ENCODE peak calls at places on chromosomes 13 and 19, in nine cellular contexts. One of them, this sample, is unnamed.

GRCh38 chr19:35963514-35963913 is 27.3 kb downstream of the LRFN3 start:
- DNase-seq in mucosa of descending colon: no peak
- DNase-seq in nephron progenitor cell: peak
- DNase-seq in BJ: no peak
- DNase-seq in GM13977: no peak
- DNase-seq in GM12864: no peak
- DNase-seq in psoas muscle: no peak
- DNase-seq in HFF-Myc: peak
- DNase-seq in progenitor cell of endocrine pancreas: peak
- DNase-seq in this sample: peak

GRCh38 chr13:75465236-75465635 is 16.7 kb downstream of the TBC1D4 start:
- DNase-seq in mucosa of descending colon: no peak
- DNase-seq in nephron progenitor cell: no peak
- DNase-seq in BJ: no peak
- DNase-seq in GM13977: no peak
- DNase-seq in GM12864: no peak
- DNase-seq in psoas muscle: no peak
- DNase-seq in HFF-Myc: no peak
- DNase-seq in progenitor cell of endocrine pancreas: no peak
- DNase-seq in this sample: no peak

GRCh38 chr13:30400376-30400775 is 21.9 kb upstream of the UBE2L5 start:
- DNase-seq in mucosa of descending colon: no peak
- DNase-seq in nephron progenitor cell: no peak
- DNase-seq in BJ: no peak
- DNase-seq in GM13977: no peak
- DNase-seq in GM12864: no peak
- DNase-seq in psoas muscle: no peak
- DNase-seq in HFF-Myc: no peak
- DNase-seq in progenitor cell of endocrine pancreas: no peak
- DNase-seq in this sample: no peak

GRCh38 chr13:48446454-48446853 is 33.5 kb upstream of the LPAR6 start:
- DNase-seq in mucosa of descending colon: no peak
- DNase-seq in nephron progenitor cell: no peak
- DNase-seq in BJ: no peak
- DNase-seq in GM13977: no peak
- DNase-seq in GM12864: no peak
- DNase-seq in psoas muscle: no peak
- DNase-seq in HFF-Myc: no peak
- DNase-seq in progenitor cell of endocrine pancreas: no peak
- DNase-seq in this sample: no peak

GRCh38 chr19:35592226-35592625 is 6.3 kb downstream of the PMIS2 start:
- DNase-seq in mucosa of descending colon: no peak
- DNase-seq in nephron progenitor cell: peak
- DNase-seq in BJ: no peak
- DNase-seq in GM13977: peak
- DNase-seq in GM12864: peak
- DNase-seq in psoas muscle: no peak
- DNase-seq in HFF-Myc: no peak
- DNase-seq in progenitor cell of endocrine pancreas: no peak
- DNase-seq in this sample: no peak

GRCh38 chr13:106052200-106052767 is 483.2 kb downstream of the EFNB2 start:
- DNase-seq in mucosa of descending colon: no peak
- DNase-seq in nephron progenitor cell: no peak
- DNase-seq in BJ: no peak
- DNase-seq in GM13977: no peak
- DNase-seq in GM12864: no peak
- DNase-seq in psoas muscle: no peak
- DNase-seq in HFF-Myc: no peak
- DNase-seq in progenitor cell of endocrine pancreas: no peak
- DNase-seq in this sample: no peak

GRCh38 chr13:99661791-99662190 is 160.5 kb downstream of the TM9SF2 start:
- DNase-seq in mucosa of descending colon: no peak
- DNase-seq in nephron progenitor cell: peak
- DNase-seq in BJ: no peak
- DNase-seq in GM13977: no peak
- DNase-seq in GM12864: no peak
- DNase-seq in psoas muscle: no peak
- DNase-seq in HFF-Myc: no peak
- DNase-seq in progenitor cell of endocrine pancreas: no peak
- DNase-seq in this sample: no peak

GRCh38 chr13:41915096-41915495 is 45.8 kb downstream of the VWA8 start:
- DNase-seq in mucosa of descending colon: no peak
- DNase-seq in nephron progenitor cell: no peak
- DNase-seq in BJ: no peak
- DNase-seq in GM13977: no peak
- DNase-seq in GM12864: no peak
- DNase-seq in psoas muscle: no peak
- DNase-seq in HFF-Myc: no peak
- DNase-seq in progenitor cell of endocrine pancreas: no peak
- DNase-seq in this sample: no peak

GRCh38 chr19:28497887-28498286 is 715.1 kb downstream of the UQCRFS1 start:
- DNase-seq in mucosa of descending colon: no peak
- DNase-seq in nephron progenitor cell: no peak
- DNase-seq in BJ: no peak
- DNase-seq in GM13977: no peak
- DNase-seq in GM12864: no peak
- DNase-seq in psoas muscle: no peak
- DNase-seq in HFF-Myc: no peak
- DNase-seq in progenitor cell of endocrine pancreas: no peak
- DNase-seq in this sample: no peak

GRCh38 chr13:24459234-24459633 is 53.3 kb downstream of the PARP4 start:
- DNase-seq in mucosa of descending colon: no peak
- DNase-seq in nephron progenitor cell: no peak
- DNase-seq in BJ: peak
- DNase-seq in GM13977: peak
- DNase-seq in GM12864: peak
- DNase-seq in psoas muscle: no peak
- DNase-seq in HFF-Myc: peak
- DNase-seq in progenitor cell of endocrine pancreas: no peak
- DNase-seq in this sample: no peak

GRCh38 chr13:73850104-73850898 is 283.9 kb downstream of the KLF12 start:
- DNase-seq in mucosa of descending colon: no peak
- DNase-seq in nephron progenitor cell: no peak
- DNase-seq in BJ: no peak
- DNase-seq in GM13977: no peak
- DNase-seq in GM12864: no peak
- DNase-seq in psoas muscle: no peak
- DNase-seq in HFF-Myc: no peak
- DNase-seq in progenitor cell of endocrine pancreas: no peak
- DNase-seq in this sample: no peak

GRCh38 chr13:73844986-73845385 is 289.2 kb downstream of the KLF12 start:
- DNase-seq in mucosa of descending colon: no peak
- DNase-seq in nephron progenitor cell: no peak
- DNase-seq in BJ: no peak
- DNase-seq in GM13977: no peak
- DNase-seq in GM12864: no peak
- DNase-seq in psoas muscle: no peak
- DNase-seq in HFF-Myc: no peak
- DNase-seq in progenitor cell of endocrine pancreas: no peak
- DNase-seq in this sample: no peak

GRCh38 chr13:73851104-73851503 is 283.1 kb downstream of the KLF12 start:
- DNase-seq in mucosa of descending colon: no peak
- DNase-seq in nephron progenitor cell: no peak
- DNase-seq in BJ: no peak
- DNase-seq in GM13977: no peak
- DNase-seq in GM12864: no peak
- DNase-seq in psoas muscle: no peak
- DNase-seq in HFF-Myc: no peak
- DNase-seq in progenitor cell of endocrine pancreas: no peak
- DNase-seq in this sample: no peak

GRCh38 chr13:73849292-73849691 is 284.9 kb downstream of the KLF12 start:
- DNase-seq in mucosa of descending colon: no peak
- DNase-seq in nephron progenitor cell: no peak
- DNase-seq in BJ: no peak
- DNase-seq in GM13977: no peak
- DNase-seq in GM12864: no peak
- DNase-seq in psoas muscle: no peak
- DNase-seq in HFF-Myc: peak
- DNase-seq in progenitor cell of endocrine pancreas: no peak
- DNase-seq in this sample: no peak
- TF ChIP-seq CTCF in mucosa of descending colon: no peak
- TF ChIP-seq CTCF in nephron progenitor cell: no peak
- TF ChIP-seq CTCF in BJ: peak
- TF ChIP-seq CTCF in GM13977: peak
- TF ChIP-seq CTCF in GM12864: peak
- TF ChIP-seq CTCF in psoas muscle: peak
- TF ChIP-seq CTCF in HFF-Myc: peak
- TF ChIP-seq CTCF in progenitor cell of endocrine pancreas: peak
- TF ChIP-seq CTCF in this sample: peak

GRCh38 chr19:595326-596262 is 5.9 kb downstream of the HCN2 start:
- DNase-seq in mucosa of descending colon: no peak
- DNase-seq in nephron progenitor cell: no peak
- DNase-seq in BJ: no peak
- DNase-seq in GM13977: no peak
- DNase-seq in GM12864: no peak
- DNase-seq in psoas muscle: no peak
- DNase-seq in HFF-Myc: no peak
- DNase-seq in progenitor cell of endocrine pancreas: no peak
- DNase-seq in this sample: no peak

GRCh38 chr19:594265-594870 is 4.7 kb downstream of the HCN2 start:
- DNase-seq in mucosa of descending colon: no peak
- DNase-seq in nephron progenitor cell: no peak
- DNase-seq in BJ: no peak
- DNase-seq in GM13977: no peak
- DNase-seq in GM12864: no peak
- DNase-seq in psoas muscle: no peak
- DNase-seq in HFF-Myc: no peak
- DNase-seq in progenitor cell of endocrine pancreas: no peak
- DNase-seq in this sample: no peak

GRCh38 chr19:596263-596655 is 6.6 kb downstream of the HCN2 start:
- DNase-seq in mucosa of descending colon: no peak
- DNase-seq in nephron progenitor cell: no peak
- DNase-seq in BJ: no peak
- DNase-seq in GM13977: no peak
- DNase-seq in GM12864: no peak
- DNase-seq in psoas muscle: no peak
- DNase-seq in HFF-Myc: no peak
- DNase-seq in progenitor cell of endocrine pancreas: no peak
- DNase-seq in this sample: no peak

GRCh38 chr19:601310-601709 is 11.6 kb downstream of the HCN2 start:
- DNase-seq in mucosa of descending colon: no peak
- DNase-seq in nephron progenitor cell: no peak
- DNase-seq in BJ: no peak
- DNase-seq in GM13977: no peak
- DNase-seq in GM12864: no peak
- DNase-seq in psoas muscle: no peak
- DNase-seq in HFF-Myc: no peak
- DNase-seq in progenitor cell of endocrine pancreas: no peak
- DNase-seq in this sample: no peak

DNA sequence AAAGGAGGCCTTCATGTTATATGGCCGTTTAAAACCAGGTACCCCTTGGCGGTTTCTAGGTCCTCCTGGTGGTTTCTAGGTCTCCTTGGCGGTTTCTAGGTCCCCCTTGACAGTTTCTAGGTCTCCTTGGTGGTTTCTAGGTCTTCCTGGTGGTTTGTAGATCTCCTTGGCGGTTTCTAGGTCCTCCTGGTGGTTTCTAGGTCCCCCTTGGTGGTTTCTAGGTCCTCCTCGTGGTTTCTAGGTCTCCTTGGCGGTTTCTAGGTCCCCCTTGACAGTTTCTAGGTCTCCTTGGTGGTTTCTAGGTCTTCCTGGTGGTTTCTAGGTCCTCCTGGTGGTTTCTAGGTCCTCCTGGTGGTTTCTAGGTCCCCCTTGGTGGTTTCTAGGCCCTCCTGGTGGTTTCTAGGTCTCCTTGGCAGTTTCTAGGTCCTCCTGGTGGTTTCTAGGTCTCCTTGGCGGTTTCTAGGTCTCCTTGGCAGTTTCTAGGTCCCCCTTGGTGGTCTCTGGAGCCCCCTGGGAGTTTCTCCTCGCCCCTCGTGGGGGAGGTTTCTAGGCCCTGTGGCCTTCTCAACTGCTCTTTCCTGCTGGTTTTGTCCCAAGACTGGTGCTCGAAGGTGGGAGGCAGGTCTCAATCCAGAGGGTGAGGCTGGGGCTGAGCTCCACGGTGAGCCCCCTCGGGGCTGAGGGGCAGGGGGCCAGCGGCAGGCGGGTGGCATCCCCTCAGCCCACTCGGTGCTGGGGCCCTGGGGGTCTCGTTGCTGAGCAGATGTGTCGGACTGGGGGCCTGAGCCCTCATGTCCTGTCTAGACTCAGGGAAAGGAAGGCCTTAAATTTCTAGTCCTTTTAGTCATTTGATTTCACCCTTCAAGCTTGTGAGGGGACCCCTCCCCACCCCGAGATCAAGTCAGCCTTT is 8.0 kb downstream of the HCN2 start:
- DNase-seq in mucosa of descending colon: no peak
- DNase-seq in nephron progenitor cell: no peak
- DNase-seq in BJ: no peak
- DNase-seq in GM13977: no peak
- DNase-seq in GM12864: no peak
- DNase-seq in psoas muscle: no peak
- DNase-seq in HFF-Myc: no peak
- DNase-seq in progenitor cell of endocrine pancreas: no peak
- DNase-seq in this sample: no peak
- TF ChIP-seq CTCF in mucosa of descending colon: no peak
- TF ChIP-seq CTCF in nephron progenitor cell: no peak
- TF ChIP-seq CTCF in BJ: no peak
- TF ChIP-seq CTCF in GM13977: no peak
- TF ChIP-seq CTCF in GM12864: no peak
- TF ChIP-seq CTCF in psoas muscle: no peak
- TF ChIP-seq CTCF in HFF-Myc: no peak
- TF ChIP-seq CTCF in progenitor cell of endocrine pancreas: no peak
- TF ChIP-seq CTCF in this sample: no peak

DNA sequence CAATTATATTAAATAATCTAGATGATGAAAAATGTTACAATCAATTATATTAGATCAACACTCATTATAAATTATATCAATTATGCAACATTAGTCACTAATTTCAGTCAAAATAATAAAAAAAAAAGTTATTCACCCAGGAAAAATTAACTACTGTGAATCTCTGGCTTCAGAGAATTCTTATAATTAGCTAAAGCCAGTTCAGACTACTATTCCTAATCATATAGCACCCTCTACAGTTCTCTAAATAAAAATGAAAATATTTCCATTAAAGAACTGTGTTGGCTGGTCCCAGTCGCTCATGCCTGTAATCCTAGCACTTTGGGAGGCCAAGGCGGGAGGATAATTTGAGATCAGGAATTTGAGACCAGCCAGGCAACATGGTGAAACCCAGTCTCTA is 33.0 kb downstream of the XPO4 start:
- DNase-seq in mucosa of descending colon: no peak
- DNase-seq in nephron progenitor cell: no peak
- DNase-seq in BJ: no peak
- DNase-seq in GM13977: no peak
- DNase-seq in GM12864: no peak
- DNase-seq in psoas muscle: no peak
- DNase-seq in HFF-Myc: no peak
- DNase-seq in progenitor cell of endocrine pancreas: no peak
- DNase-seq in this sample: no peak
- TF ChIP-seq CTCF in mucosa of descending colon: no peak
- TF ChIP-seq CTCF in nephron progenitor cell: no peak
- TF ChIP-seq CTCF in BJ: no peak
- TF ChIP-seq CTCF in GM13977: no peak
- TF ChIP-seq CTCF in GM12864: no peak
- TF ChIP-seq CTCF in psoas muscle: peak
- TF ChIP-seq CTCF in HFF-Myc: no peak
- TF ChIP-seq CTCF in progenitor cell of endocrine pancreas: peak
- TF ChIP-seq CTCF in this sample: peak

GRCh38 chr13:80030491-80030890 is 310.4 kb downstream of the SPRY2 start:
- DNase-seq in mucosa of descending colon: peak
- DNase-seq in nephron progenitor cell: no peak
- DNase-seq in BJ: no peak
- DNase-seq in GM13977: no peak
- DNase-seq in GM12864: no peak
- DNase-seq in psoas muscle: no peak
- DNase-seq in HFF-Myc: peak
- DNase-seq in progenitor cell of endocrine pancreas: no peak
- DNase-seq in this sample: no peak
- TF ChIP-seq CTCF in mucosa of descending colon: no peak
- TF ChIP-seq CTCF in nephron progenitor cell: no peak
- TF ChIP-seq CTCF in BJ: no peak
- TF ChIP-seq CTCF in GM13977: peak
- TF ChIP-seq CTCF in GM12864: no peak
- TF ChIP-seq CTCF in psoas muscle: peak
- TF ChIP-seq CTCF in HFF-Myc: peak
- TF ChIP-seq CTCF in progenitor cell of endocrine pancreas: no peak
- TF ChIP-seq CTCF in this sample: no peak